ENCODE peak calls at places on chromosomes 2 and 18, in nine cellular contexts. B, I, Q, D, F, M, L, R and O are unnamed samples.

GRCh38 chr2:148300534-148300933 is 279.6 kb downstream of the MBD5 start:
- DNase-seq in D (no peak), B (no peak), M (no peak), F (no peak), I (no peak), R (no peak), L (no peak), Q (no peak), O (peak)

GRCh38 chr2:29599946-29600345 is 321.4 kb downstream of the ALK start:
- DNase-seq in L (no peak), I (no peak), M (no peak), R (no peak), B (no peak), D (no peak), Q (no peak), F (no peak), O (no peak)

GRCh38 chr2:127577973-127578372 is 42.5 kb downstream of the MYO7B start:
- DNase-seq in D (no peak), L (no peak), M (no peak), I (peak), R (no peak), B (no peak), F (no peak), Q (no peak), O (no peak)

GRCh38 chr18:56330381-56331115 is 307.8 kb downstream of the TXNL1 start:
- DNase-seq in M (no peak), B (no peak), D (no peak), R (no peak), Q (no peak), F (no peak), I (no peak), L (no peak), O (no peak)

GRCh38 chr2:168156661-168157060 is 90.7 kb downstream of the STK39 start:
- DNase-seq in Q (no peak), I (no peak), D (no peak), R (peak), M (no peak), B (no peak), F (no peak), L (no peak), O (peak)

GRCh38 chr2:240919161-240919781 is 13.1 kb downstream of the CROCC2 start:
- DNase-seq in M (no peak), Q (no peak), I (peak), L (peak), R (no peak), B (no peak), F (no peak), D (no peak), O (no peak)

GRCh38 chr2:179274749-179275148 is 10.1 kb upstream of the SESTD1 start:
- DNase-seq in I (no peak), B (peak), F (no peak), Q (peak), R (no peak), D (no peak), L (no peak), M (no peak), O (no peak)

GRCh38 chr2:114789989-114790388 is 347.5 kb downstream of the DPP10 start:
- DNase-seq in Q (no peak), D (no peak), L (no peak), B (no peak), M (no peak), R (no peak), I (no peak), F (no peak), O (no peak)

GRCh38 chr18:28916436-28916835 is 739.5 kb upstream of the CDH2 start:
- DNase-seq in B (no peak), R (no peak), F (no peak), M (no peak), D (no peak), I (no peak), L (no peak), Q (no peak), O (no peak)

GRCh38 chr2:44656460-44656859 is 285.0 kb upstream of the SIX3 start:
- DNase-seq in F (no peak), M (no peak), Q (no peak), D (no peak), I (no peak), B (no peak), R (no peak), L (no peak), O (no peak)

GRCh38 chr2:105865222-105865913 is 120.7 kb downstream of the NCK2 start:
- DNase-seq in B (no peak), Q (no peak), D (no peak), L (no peak), I (peak), F (peak), M (no peak), R (no peak), O (no peak)

DNA sequence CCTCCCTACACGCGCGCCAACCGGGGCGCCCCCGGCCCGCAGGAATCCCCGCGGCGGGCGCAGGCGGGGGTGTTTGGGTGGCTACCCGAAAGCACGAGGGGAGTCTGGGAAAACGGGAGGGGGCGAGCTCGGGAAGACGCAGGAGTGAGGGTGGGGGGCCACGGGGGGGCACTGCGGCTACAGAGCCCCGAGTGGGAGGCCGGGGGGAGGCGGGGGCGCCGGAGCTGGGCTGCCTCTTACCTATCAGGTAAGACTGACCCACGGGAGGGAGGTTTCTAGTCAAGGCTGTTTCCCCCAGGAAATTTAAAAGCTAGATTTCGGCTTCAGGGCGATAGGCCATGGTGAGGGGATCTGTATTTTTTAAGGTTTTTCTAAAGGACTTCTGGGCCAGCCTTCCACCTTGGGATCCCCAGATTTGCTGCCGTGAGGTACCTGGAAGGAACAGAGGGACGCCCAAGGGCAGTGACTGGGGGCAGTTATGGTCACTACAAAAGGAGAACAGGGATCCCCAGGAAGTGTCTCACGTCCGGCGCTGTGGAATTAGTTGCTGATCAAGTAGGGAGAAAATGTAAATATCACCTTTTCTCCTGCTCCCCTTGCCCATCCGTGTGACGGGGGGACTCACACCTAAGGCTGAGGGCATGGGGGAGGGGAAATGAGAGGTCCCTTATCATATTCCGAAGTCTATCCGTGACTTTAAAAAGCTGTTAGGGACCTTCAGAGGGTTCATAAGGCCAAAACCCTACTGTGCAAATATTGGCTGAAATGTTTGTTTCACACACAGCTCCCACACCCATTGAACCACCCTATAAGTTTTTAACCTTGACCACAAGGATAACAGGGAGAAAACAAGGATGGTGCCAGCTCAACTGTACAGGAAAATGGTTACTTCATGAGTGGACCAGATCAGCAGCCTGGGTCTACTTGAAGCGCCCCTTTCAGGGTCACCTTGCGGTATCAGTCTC is 638 bp upstream of the IRS1 start:
- DNase-seq in M (no peak), I (peak), F (peak), L (peak), R (no peak), B (peak), Q (no peak), D (no peak), O (peak)
- TF ChIP-seq CTCF in M (peak), I (no peak), F (no peak), L (peak), R (peak), B (peak), Q (peak), D (peak), O (no peak)

GRCh38 chr2:212892193-212892592 is 259.2 kb downstream of the IKZF2 start:
- DNase-seq in I (no peak), D (no peak), M (no peak), F (peak), L (no peak), B (peak), Q (peak), R (no peak), O (peak)
- TF ChIP-seq CTCF in I (no peak), D (peak), M (no peak), F (peak), L (peak), B (peak), Q (peak), R (no peak), O (peak)

DNA sequence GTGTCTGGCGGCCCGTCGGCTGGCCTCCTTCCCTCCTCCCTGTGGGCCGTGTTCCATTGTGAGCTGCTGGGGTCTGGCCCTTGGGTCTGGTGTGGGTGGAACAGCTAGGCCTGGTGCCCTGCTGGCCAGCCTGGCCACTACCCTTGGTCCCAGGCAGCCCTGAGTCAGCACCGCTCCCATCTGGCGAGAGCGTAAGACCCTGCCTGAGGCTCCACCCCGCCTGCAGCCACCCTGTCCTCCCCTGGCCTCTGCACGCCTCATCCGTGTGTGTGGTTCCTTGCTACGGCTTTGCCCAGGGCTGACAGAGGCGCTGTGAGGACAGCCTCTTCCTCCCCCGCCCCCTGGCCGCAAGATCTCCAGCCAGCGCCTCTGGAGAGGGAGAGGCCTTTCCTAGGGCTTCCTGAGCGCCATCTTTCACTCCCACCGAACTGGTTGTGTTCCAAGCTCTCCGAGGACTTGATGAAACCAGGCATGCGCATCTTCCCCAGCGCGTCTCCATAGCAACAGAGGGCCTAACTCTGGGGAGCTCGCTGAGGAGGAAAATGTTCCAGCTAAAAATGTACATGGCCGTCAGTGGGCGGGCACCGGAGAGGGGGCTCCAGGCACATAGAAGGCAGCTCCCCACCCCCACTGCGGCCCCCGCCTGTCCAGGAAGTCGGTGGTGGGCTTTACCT is 83.0 kb downstream of the STPG4 start:
- DNase-seq in D (no peak), I (peak), L (peak), M (no peak), F (peak), R (no peak), Q (no peak), B (no peak), O (no peak)
- TF ChIP-seq CTCF in D (no peak), I (no peak), L (no peak), M (no peak), F (peak), R (no peak), Q (no peak), B (no peak), O (no peak)

DNA sequence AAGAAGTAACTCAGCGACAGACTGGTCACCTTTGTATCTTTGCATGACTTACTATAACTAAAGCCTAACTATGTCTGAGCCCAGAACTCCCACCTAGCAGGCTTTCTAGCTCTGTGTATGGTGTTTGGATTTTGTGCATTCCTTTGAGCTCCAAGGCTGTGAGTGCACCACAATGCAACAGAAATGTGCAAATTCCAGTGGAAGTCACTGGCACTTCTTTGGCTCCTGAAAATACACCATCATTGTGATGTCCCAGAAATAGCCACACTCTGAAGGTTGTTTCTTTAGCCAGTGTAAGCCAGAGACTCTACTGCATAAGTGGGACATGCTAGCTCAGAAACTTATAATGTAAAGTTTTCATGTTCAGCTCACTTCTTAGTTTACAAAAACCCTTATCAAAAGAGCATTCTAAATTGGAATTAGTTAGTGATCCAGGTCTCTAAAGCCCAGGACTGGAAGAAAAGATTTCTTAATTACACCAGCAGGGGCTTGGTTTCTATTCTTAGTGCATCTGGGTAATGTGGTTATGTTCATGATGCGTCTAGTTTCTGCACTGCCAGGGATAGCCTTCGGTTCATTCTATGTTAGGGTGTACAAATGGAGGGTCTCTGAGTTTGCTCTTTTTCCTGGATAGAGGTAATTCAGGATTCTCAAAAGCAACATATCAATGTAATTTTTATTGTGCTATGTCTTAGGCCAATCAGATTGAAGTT is 1239.5 kb upstream of the ZEB2 start:
- DNase-seq in M (no peak), D (no peak), B (no peak), R (no peak), F (no peak), L (no peak), I (no peak), Q (no peak), O (no peak)
- TF ChIP-seq CTCF in M (no peak), D (no peak), B (no peak), R (no peak), F (no peak), L (no peak), I (no peak), Q (no peak), O (peak)

GRCh38 chr18:69002233-69002632 is 204.4 kb downstream of the CCDC102B start:
- DNase-seq in M (no peak), D (no peak), Q (no peak), L (no peak), I (no peak), B (no peak), F (no peak), R (no peak), O (no peak)
- TF ChIP-seq CTCF in M (no peak), D (peak), Q (peak), L (peak), I (no peak), B (peak), F (no peak), R (no peak), O (peak)